ENCODE peak calls at places on chromosomes 2 and 18, in seven cellular contexts. M is A172, S is NCI-H748 treated with DMSO at 0.1 percent for 48 hours, Z is mesenchymal stem cell, E is GM23248, W is left ventricle myocardium inferior, F is IMR-90. Y is an unnamed sample.

GRCh38 chr2:160210599-160211138 is 10.6 kb upstream of the ITGB6 start:
- DNase-seq in W (peak), Z (no peak), F (peak), E (peak), S (peak), M (peak), Y (peak)

GRCh38 chr2:51760441-51760840 is 728.5 kb upstream of the NRXN1 start:
- DNase-seq in F (no peak), Z (no peak), M (no peak), S (no peak), W (no peak), E (no peak), Y (no peak)

GRCh38 chr18:48222118-48222517 is 187.1 kb downstream of the ZBTB7C start:
- DNase-seq in W (peak), S (peak), M (peak), E (peak), Z (peak), F (no peak), Y (peak)

GRCh38 chr2:66437601-66438497 is 2.9 kb downstream of the MEIS1 start:
- DNase-seq in M (peak), S (no peak), W (peak), F (no peak), E (peak), Z (peak), Y (peak)

GRCh38 chr18:26454616-26455015 is 93.7 kb downstream of the KCTD1 start:
- DNase-seq in F (no peak), Z (no peak), E (no peak), M (no peak), S (no peak), W (no peak), Y (no peak)

GRCh38 chr2:135840601-135841000 is 3.6 kb upstream of the LCT start:
- DNase-seq in Z (peak), M (no peak), S (no peak), F (no peak), W (no peak), E (peak), Y (no peak)

GRCh38 chr2:171921970-171922229 is 361 bp upstream of the HAT1 start:
- DNase-seq in S (no peak), E (no peak), F (no peak), Z (no peak), M (no peak), W (no peak), Y (no peak)

GRCh38 chr18:77067315-77068061 is 65.1 kb downstream of the MBP start:
- DNase-seq in F (peak), E (peak), W (peak), S (no peak), Z (peak), M (peak), Y (peak)

GRCh38 chr18:48887905-48888531 is 62.7 kb downstream of the SMAD7 start:
- DNase-seq in S (no peak), Z (no peak), F (no peak), E (no peak), W (no peak), M (no peak), Y (no peak)

GRCh38 chr2:239790721-239791120 is 234.4 kb downstream of the NDUFA10 start:
- DNase-seq in S (no peak), Z (no peak), E (no peak), F (no peak), W (no peak), M (no peak), Y (no peak)

GRCh38 chr2:3399829-3400228 is 20.3 kb downstream of the TRAPPC12 start:
- DNase-seq in E (peak), S (no peak), W (peak), Z (no peak), F (no peak), M (no peak), Y (no peak)

Y was measured in fibroblast of lung.